ENCODE peak calls at places on chromosome 9, in nine cellular contexts. H, C, E, D, J, V, X, K and S are unnamed samples.

GRCh38 chr9:111957856-111958631 is 61.4 kb downstream of the UGCG start:
- DNase-seq in H (peak), C (peak), E (no peak), D (no peak), J (no peak), V (peak), X (no peak), K (no peak), S (no peak)

GRCh38 chr9:94675008-94675841 is 35.9 kb upstream of the FBP1 start:
- DNase-seq in H (no peak), C (peak), E (no peak), D (no peak), J (no peak), V (no peak), X (no peak), K (no peak), S (no peak)

GRCh38 chr9:97411440-97411788 is 482 bp upstream of the TDRD7 start:
- DNase-seq in H (no peak), C (no peak), E (no peak), D (no peak), J (no peak), V (no peak), X (no peak), K (no peak), S (no peak)

GRCh38 chr9:13500034-13500433 is 220.5 kb upstream of the MPDZ start:
- DNase-seq in H (no peak), C (no peak), E (no peak), D (no peak), J (no peak), V (no peak), X (no peak), K (no peak), S (no peak)

GRCh38 chr9:129309906-129310305 is 131.8 kb upstream of the IER5L start:
- DNase-seq in H (no peak), C (peak), E (no peak), D (peak), J (no peak), V (no peak), X (no peak), K (no peak), S (peak)

GRCh38 chr9:76365028-76365427 is 29.2 kb downstream of the RFK start:
- DNase-seq in H (no peak), C (peak), E (no peak), D (no peak), J (no peak), V (peak), X (no peak), K (no peak), S (no peak)

GRCh38 chr9:113381909-113382411 is 5.2 kb upstream of the HDHD3 start:
- DNase-seq in H (peak), C (no peak), E (no peak), D (no peak), J (peak), V (peak), X (no peak), K (no peak), S (no peak)

GRCh38 chr9:16367605-16368424 is 502.7 kb downstream of the BNC2 start:
- DNase-seq in H (no peak), C (peak), E (no peak), D (no peak), J (no peak), V (no peak), X (no peak), K (no peak), S (no peak)

GRCh38 chr9:133991211-133991921 is 758 bp downstream of the VAV2 start:
- DNase-seq in H (peak), C (no peak), E (no peak), D (peak), J (no peak), V (peak), X (no peak), K (no peak), S (no peak)

GRCh38 chr9:129572517-129572916 is 48.4 kb downstream of the C9orf50 start:
- DNase-seq in H (no peak), C (no peak), E (no peak), D (no peak), J (no peak), V (no peak), X (no peak), K (no peak), S (no peak)

GRCh38 chr9:36839131-36839885 is 194.8 kb downstream of the PAX5 start:
- DNase-seq in H (no peak), C (no peak), E (no peak), D (no peak), J (no peak), V (no peak), X (no peak), K (no peak), S (no peak)

GRCh38 chr9:129336130-129336528 is 158.1 kb upstream of the IER5L start:
- DNase-seq in H (no peak), C (peak), E (no peak), D (no peak), J (no peak), V (no peak), X (no peak), K (no peak), S (no peak)

GRCh38 chr9:106487256-106487655 is 375.7 kb upstream of the ZNF462 start:
- DNase-seq in H (no peak), C (no peak), E (no peak), D (no peak), J (no peak), V (no peak), X (no peak), K (no peak), S (no peak)

GRCh38 chr9:134315716-134316443 is 10.4 kb upstream of the RXRA start:
- DNase-seq in H (no peak), C (no peak), E (peak), D (peak), J (no peak), V (no peak), X (no peak), K (no peak), S (no peak)

GRCh38 chr9:134719331-134719730 is 77.7 kb downstream of the COL5A1 start:
- DNase-seq in H (no peak), C (no peak), E (no peak), D (no peak), J (no peak), V (no peak), X (no peak), K (no peak), S (no peak)

GRCh38 chr9:17005085-17005484 is 129.8 kb upstream of the CNTLN start:
- DNase-seq in H (peak), C (peak), E (peak), D (peak), J (peak), V (peak), X (peak), K (no peak), S (no peak)

GRCh38 chr9:22142681-22143080 is 133.6 kb upstream of the CDKN2B start:
- DNase-seq in H (no peak), C (peak), E (no peak), D (no peak), J (no peak), V (no peak), X (no peak), K (no peak), S (no peak)

GRCh38 chr9:92947268-92948031 is at the start of gene FGD3:
- DNase-seq in H (peak), C (peak), E (no peak), D (no peak), J (no peak), V (peak), X (peak), K (no peak), S (peak)

GRCh38 chr9:131275332-131276106 is 791 bp downstream of the FAM78A start:
- DNase-seq in H (no peak), C (no peak), E (no peak), D (peak), J (no peak), V (no peak), X (peak), K (no peak), S (peak)

GRCh38 chr9:36731576-36731975 is 158.9 kb downstream of the MELK start:
- DNase-seq in H (no peak), C (peak), E (no peak), D (no peak), J (no peak), V (no peak), X (no peak), K (no peak), S (no peak)

GRCh38 chr9:114272739-114273431 is 50.0 kb upstream of the ORM1 start:
- DNase-seq in H (peak), C (no peak), E (no peak), D (peak), J (no peak), V (no peak), X (no peak), K (no peak), S (peak)

GRCh38 chr9:134681061-134681661 is 39.6 kb downstream of the COL5A1 start:
- DNase-seq in H (no peak), C (peak), E (no peak), D (peak), J (no peak), V (no peak), X (no peak), K (no peak), S (no peak)

GRCh38 chr9:14277202-14277601 is 36.7 kb downstream of the NFIB start:
- DNase-seq in H (peak), C (peak), E (no peak), D (no peak), J (no peak), V (no peak), X (peak), K (no peak), S (no peak)

GRCh38 chr9:133715866-133716563 is 22.1 kb downstream of the SARDH start:
- DNase-seq in H (peak), C (peak), E (peak), D (peak), J (peak), V (peak), X (peak), K (no peak), S (peak)

GRCh38 chr9:4238522-4238921 is 61.3 kb downstream of the GLIS3 start:
- DNase-seq in H (no peak), C (peak), E (no peak), D (no peak), J (no peak), V (no peak), X (no peak), K (no peak), S (no peak)
- H3K27ac ChIP-seq in H (no peak), C (no peak), E (peak), D (no peak), J (no peak), V (peak), X (peak), K (peak), S (no peak)

DNA sequence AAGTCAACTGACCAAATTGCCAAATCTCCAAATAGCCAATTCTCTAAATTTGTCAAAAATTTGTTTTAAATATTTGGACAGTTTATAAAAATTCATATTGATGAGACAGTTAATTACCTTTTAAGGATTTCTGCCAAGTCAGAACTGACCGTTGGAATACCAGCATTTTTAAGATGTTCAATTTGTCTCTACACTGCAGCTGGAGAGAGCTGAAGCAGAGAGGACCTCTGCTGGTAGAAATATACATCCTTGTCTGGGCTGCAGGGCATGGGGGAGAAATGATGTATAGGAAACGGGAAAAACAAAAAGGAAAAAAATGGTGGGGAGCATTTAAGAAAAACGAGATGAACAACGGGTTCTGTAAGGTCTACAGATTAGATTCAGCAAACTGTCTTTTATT is 16.8 kb downstream of the NR6A1 start:
- DNase-seq in H (no peak), C (peak), E (no peak), D (no peak), J (no peak), V (no peak), X (no peak), K (no peak), S (no peak)
- TF ChIP-seq CTCF in H (peak), C (peak), E (no peak), D (no peak), J (no peak), V (peak), X (no peak), K (peak), S (peak)

GRCh38 chr9:121736147-121736721 is 84.8 kb downstream of the DAB2IP start:
- DNase-seq in H (peak), C (peak), E (peak), D (peak), J (peak), V (peak), X (peak), K (peak), S (no peak)

GRCh38 chr9:121734465-121734864 is 83.0 kb downstream of the DAB2IP start:
- DNase-seq in H (no peak), C (no peak), E (no peak), D (no peak), J (no peak), V (no peak), X (no peak), K (no peak), S (no peak)

GRCh38 chr9:121736964-121737462 is 85.6 kb downstream of the DAB2IP start:
- DNase-seq in H (peak), C (no peak), E (peak), D (peak), J (peak), V (peak), X (peak), K (peak), S (no peak)

GRCh38 chr9:121735792-121736130 is 84.3 kb downstream of the DAB2IP start:
- DNase-seq in H (no peak), C (no peak), E (no peak), D (no peak), J (no peak), V (no peak), X (no peak), K (no peak), S (no peak)

DNA sequence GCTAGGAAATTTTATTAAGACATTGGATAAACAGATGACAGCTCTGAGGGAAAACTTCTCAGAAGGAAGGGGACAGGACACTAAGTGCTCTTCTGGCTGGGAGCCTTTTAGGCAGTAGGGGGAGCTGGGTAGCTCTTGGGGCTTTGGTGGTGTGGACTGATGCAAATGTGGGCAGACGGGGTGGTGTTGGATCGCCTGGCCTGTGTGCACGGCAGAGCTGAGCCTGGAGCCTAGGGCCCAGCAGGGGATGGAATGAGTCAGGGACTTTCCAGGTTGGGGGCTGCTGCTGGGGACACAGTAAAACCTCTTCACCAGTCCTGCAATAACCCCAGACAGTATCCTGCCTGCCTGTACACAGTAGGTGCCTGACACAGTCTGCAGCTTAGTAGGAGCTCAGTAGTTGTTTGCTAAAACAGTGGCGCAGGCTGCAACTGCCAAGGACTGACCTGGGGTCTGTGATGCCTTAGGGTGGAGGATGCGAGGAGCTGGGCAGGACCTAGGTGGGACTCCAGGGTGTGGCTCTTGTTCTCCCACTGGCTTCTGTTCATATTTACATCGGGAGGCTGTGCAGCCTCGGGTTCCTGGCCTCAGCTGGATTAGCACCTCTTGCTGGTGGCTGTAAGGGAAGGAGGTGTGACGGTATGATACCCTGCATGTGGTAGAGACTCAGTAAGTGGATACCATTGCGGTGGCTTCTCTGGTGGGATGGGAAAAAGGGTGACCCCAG is 83.8 kb downstream of the DAB2IP start:
- DNase-seq in H (no peak), C (peak), E (no peak), D (no peak), J (no peak), V (peak), X (no peak), K (no peak), S (peak)
- H3K4me3 ChIP-seq in H (no peak), C (no peak), E (no peak), D (no peak), J (no peak), V (no peak), X (peak), K (no peak), S (no peak)

GRCh38 chr9:89481161-89481915 is 16.6 kb downstream of the SEMA4D start:
- DNase-seq in H (no peak), C (no peak), E (no peak), D (no peak), J (no peak), V (no peak), X (no peak), K (no peak), S (no peak)

GRCh38 chr9:89482950-89483349 is 15.0 kb downstream of the SEMA4D start:
- DNase-seq in H (no peak), C (no peak), E (no peak), D (no peak), J (no peak), V (no peak), X (no peak), K (no peak), S (no peak)

GRCh38 chr9:89482056-89482784 is 15.7 kb downstream of the SEMA4D start:
- DNase-seq in H (no peak), C (no peak), E (no peak), D (no peak), J (no peak), V (no peak), X (no peak), K (no peak), S (no peak)

GRCh38 chr9:89484475-89485404 is 13.2 kb downstream of the SEMA4D start:
- DNase-seq in H (no peak), C (no peak), E (no peak), D (no peak), J (no peak), V (no peak), X (no peak), K (no peak), S (no peak)

GRCh38 chr9:89483592-89484474 is 14.1 kb downstream of the SEMA4D start:
- DNase-seq in H (no peak), C (no peak), E (no peak), D (no peak), J (no peak), V (no peak), X (no peak), K (no peak), S (no peak)
- H3K27ac ChIP-seq in H (no peak), C (no peak), E (no peak), D (no peak), J (no peak), V (no peak), X (no peak), K (peak), S (no peak)

DNA sequence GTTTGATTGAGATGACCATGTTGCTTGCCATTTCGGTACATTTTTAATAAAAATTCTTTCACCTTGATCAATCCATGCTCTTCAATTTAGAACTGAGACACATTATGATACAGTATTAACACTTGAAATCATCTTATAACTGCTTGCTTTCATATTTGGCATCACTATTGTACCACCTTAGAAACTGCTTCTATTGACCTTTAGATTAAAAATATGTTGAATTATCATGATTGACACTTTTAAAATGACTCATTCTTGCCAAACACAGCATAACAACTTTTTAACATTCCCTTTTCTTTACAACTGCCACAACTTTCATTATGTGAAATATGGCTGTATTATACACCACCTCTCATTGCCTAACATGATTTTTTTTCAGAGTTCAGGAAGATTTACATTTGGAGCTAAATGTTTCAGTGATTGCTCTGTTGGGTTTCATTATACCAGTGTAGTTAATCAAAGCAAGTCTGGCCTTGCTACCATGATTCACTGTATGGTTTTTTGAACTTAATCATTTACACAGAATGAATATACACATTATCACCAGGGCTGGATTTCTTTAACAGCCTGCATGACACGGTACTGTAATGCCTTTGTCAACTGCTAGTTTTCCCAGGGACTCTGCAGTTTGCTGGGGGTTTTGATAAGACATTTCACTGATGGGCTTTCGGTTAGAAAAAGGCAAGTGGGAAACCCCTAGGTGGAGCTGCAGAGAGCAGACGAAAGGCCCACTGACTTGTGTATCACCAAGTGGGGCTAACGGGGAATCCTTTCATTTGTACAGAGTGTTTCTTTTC is 93.6 kb upstream of the TLE4 start:
- DNase-seq in H (peak), C (peak), E (no peak), D (no peak), J (peak), V (peak), X (no peak), K (no peak), S (peak)
- TF ChIP-seq CTCF in H (peak), C (no peak), E (no peak), D (no peak), J (no peak), V (peak), X (peak), K (peak), S (peak)

DNA sequence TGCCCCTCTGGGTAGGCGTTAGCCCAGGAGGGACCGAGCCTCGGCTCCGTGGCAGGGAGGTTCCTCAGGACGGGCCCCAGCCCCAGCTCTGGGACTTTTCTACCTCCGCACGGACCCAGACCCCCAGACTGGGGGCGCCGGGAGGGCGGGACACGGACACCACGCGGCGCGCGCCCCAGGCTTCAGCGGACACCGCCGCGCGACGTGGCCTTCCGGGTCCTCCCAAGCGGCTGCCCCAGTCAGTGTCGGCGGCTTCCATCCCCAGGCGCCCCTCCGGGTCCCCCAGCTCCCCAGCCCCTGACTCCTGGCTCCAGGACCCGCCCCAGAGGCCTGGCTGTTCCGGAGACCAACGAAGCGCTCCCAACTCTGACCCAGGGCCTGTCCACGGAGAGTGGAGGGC is 3.1 kb downstream of the LCNL1 start:
- DNase-seq in H (no peak), C (no peak), E (no peak), D (no peak), J (no peak), V (no peak), X (no peak), K (no peak), S (no peak)
- H3K4me3 ChIP-seq in H (no peak), C (no peak), E (no peak), D (no peak), J (no peak), V (no peak), X (peak), K (no peak), S (no peak)

GRCh38 chr9:18250051-18250450 is 223.9 kb upstream of the ADAMTSL1 start:
- DNase-seq in H (no peak), C (no peak), E (no peak), D (no peak), J (no peak), V (no peak), X (no peak), K (no peak), S (no peak)

GRCh38 chr9:18256574-18256973 is 217.4 kb upstream of the ADAMTSL1 start:
- DNase-seq in H (no peak), C (no peak), E (no peak), D (no peak), J (no peak), V (peak), X (no peak), K (no peak), S (no peak)

GRCh38 chr9:18253950-18254349 is 220.0 kb upstream of the ADAMTSL1 start:
- DNase-seq in H (no peak), C (peak), E (no peak), D (no peak), J (no peak), V (no peak), X (no peak), K (no peak), S (no peak)

GRCh38 chr9:18255747-18256146 is 218.2 kb upstream of the ADAMTSL1 start:
- DNase-seq in H (no peak), C (peak), E (no peak), D (no peak), J (no peak), V (no peak), X (no peak), K (no peak), S (no peak)

GRCh38 chr9:18255158-18255629 is 218.8 kb upstream of the ADAMTSL1 start:
- DNase-seq in H (peak), C (peak), E (peak), D (peak), J (peak), V (peak), X (peak), K (peak), S (peak)
- H3K27ac ChIP-seq in H (no peak), C (no peak), E (peak), D (no peak), J (no peak), V (peak), X (no peak), K (no peak), S (no peak)